ENCODE peak calls at places on chromosomes 1 and 21, in four cellular contexts. One of them, this sample, is unnamed.

GRCh38 chr1:74763714-74764301 is 30.9 kb downstream of the TYW3 start:
- DNase-seq in Right ventricle myocardium superior: no peak
- DNase-seq in fibroblast of the aortic adventitia: no peak
- DNase-seq in epithelial cell of prostate: no peak
- DNase-seq in this sample: peak; percentile 17

GRCh38 chr1:94324168-94324544 is 86.8 kb upstream of the ARHGAP29 start:
- DNase-seq in Right ventricle myocardium superior: no peak
- DNase-seq in fibroblast of the aortic adventitia: peak; percentile 45
- DNase-seq in epithelial cell of prostate: no peak
- DNase-seq in this sample: peak; percentile 72

GRCh38 chr1:92478393-92478792 is 8.3 kb downstream of the GFI1 start:
- DNase-seq in epithelial cell of prostate: no peak
- DNase-seq in Right ventricle myocardium superior: no peak
- DNase-seq in fibroblast of the aortic adventitia: peak; percentile 29
- DNase-seq in this sample: peak; percentile 46

GRCh38 chr21:38771536-38771935 is 34.2 kb upstream of the ETS2 start:
- DNase-seq in epithelial cell of prostate: no peak
- DNase-seq in fibroblast of the aortic adventitia: peak; percentile 27
- DNase-seq in Right ventricle myocardium superior: no peak
- DNase-seq in this sample: no peak

GRCh38 chr1:91805343-91805801 is 80.6 kb downstream of the TGFBR3 start:
- DNase-seq in epithelial cell of prostate: no peak
- DNase-seq in fibroblast of the aortic adventitia: no peak
- DNase-seq in Right ventricle myocardium superior: no peak
- DNase-seq in this sample: no peak

GRCh38 chr1:244545511-244545910 is 84.4 kb downstream of the CATSPERE start:
- DNase-seq in fibroblast of the aortic adventitia: peak; percentile 51
- DNase-seq in Right ventricle myocardium superior: no peak
- DNase-seq in epithelial cell of prostate: no peak
- DNase-seq in this sample: no peak

GRCh38 chr21:41183575-41183974 is 15.6 kb downstream of the BACE2 start:
- DNase-seq in epithelial cell of prostate: no peak
- DNase-seq in Right ventricle myocardium superior: no peak
- DNase-seq in fibroblast of the aortic adventitia: peak; percentile 13
- DNase-seq in this sample: no peak

GRCh38 chr21:20943476-20944085 is 54.6 kb upstream of the NCAM2 start:
- DNase-seq in epithelial cell of prostate: no peak
- DNase-seq in Right ventricle myocardium superior: no peak
- DNase-seq in fibroblast of the aortic adventitia: no peak
- DNase-seq in this sample: no peak

GRCh38 chr1:24892188-24893153 is 37.6 kb downstream of the RUNX3 start:
- DNase-seq in Right ventricle myocardium superior: no peak
- DNase-seq in epithelial cell of prostate: no peak
- DNase-seq in fibroblast of the aortic adventitia: no peak
- DNase-seq in this sample: no peak

GRCh38 chr21:45974073-45975016 is 7.2 kb upstream of the COL6A1 start:
- DNase-seq in fibroblast of the aortic adventitia: peak; percentile 76
- DNase-seq in epithelial cell of prostate: no peak
- DNase-seq in Right ventricle myocardium superior: peak; percentile 76
- DNase-seq in this sample: peak; percentile 84

GRCh38 chr1:77048615-77049005 is 170.6 kb downstream of the PIGK start:
- DNase-seq in fibroblast of the aortic adventitia: no peak
- DNase-seq in epithelial cell of prostate: no peak
- DNase-seq in Right ventricle myocardium superior: no peak
- DNase-seq in this sample: no peak

GRCh38 chr1:80441664-80442063 is 1359.1 kb upstream of the ADGRL2 start:
- DNase-seq in fibroblast of the aortic adventitia: no peak
- DNase-seq in epithelial cell of prostate: no peak
- DNase-seq in Right ventricle myocardium superior: no peak
- DNase-seq in this sample: no peak

GRCh38 chr1:151539321-151540020 is 638 bp upstream of the TUFT1 start:
- DNase-seq in Right ventricle myocardium superior: peak; percentile 76
- DNase-seq in epithelial cell of prostate: peak; percentile 99
- DNase-seq in fibroblast of the aortic adventitia: peak; percentile 96
- DNase-seq in this sample: peak; percentile 91

GRCh38 chr1:56516539-56517252 is 62.7 kb downstream of the PLPP3 start:
- DNase-seq in fibroblast of the aortic adventitia: peak; percentile 33
- DNase-seq in epithelial cell of prostate: peak; percentile 87
- DNase-seq in Right ventricle myocardium superior: no peak
- DNase-seq in this sample: peak; percentile 82

GRCh38 chr1:41455479-41456271 is 28.8 kb downstream of the EDN2 start:
- DNase-seq in fibroblast of the aortic adventitia: peak; percentile 34
- DNase-seq in epithelial cell of prostate: peak; percentile 52
- DNase-seq in Right ventricle myocardium superior: peak; percentile 84
- DNase-seq in this sample: peak; percentile 86

GRCh38 chr1:85692730-85693314 is 15.4 kb downstream of the ZNHIT6 start:
- DNase-seq in Right ventricle myocardium superior: no peak
- DNase-seq in fibroblast of the aortic adventitia: peak; percentile 87
- DNase-seq in epithelial cell of prostate: peak; percentile 2
- DNase-seq in this sample: peak; percentile 77

GRCh38 chr1:159239551-159240220 is 35.0 kb downstream of the ACKR1 start:
- DNase-seq in Right ventricle myocardium superior: no peak
- DNase-seq in fibroblast of the aortic adventitia: no peak
- DNase-seq in epithelial cell of prostate: no peak
- DNase-seq in this sample: no peak

GRCh38 chr21:16070207-16070651 is 340.4 kb downstream of the USP25 start:
- DNase-seq in epithelial cell of prostate: no peak
- DNase-seq in Right ventricle myocardium superior: no peak
- DNase-seq in fibroblast of the aortic adventitia: peak; percentile 54
- DNase-seq in this sample: peak; percentile 55

GRCh38 chr1:154557939-154558609 is 388 bp downstream of the UBE2Q1 start:
- DNase-seq in fibroblast of the aortic adventitia: no peak
- DNase-seq in Right ventricle myocardium superior: peak; percentile 80
- DNase-seq in epithelial cell of prostate: no peak
- DNase-seq in this sample: peak; percentile 69

GRCh38 chr1:212315907-212316306 is 30.7 kb downstream of the PPP2R5A start:
- DNase-seq in Right ventricle myocardium superior: no peak
- DNase-seq in epithelial cell of prostate: no peak
- DNase-seq in fibroblast of the aortic adventitia: peak; percentile 58
- DNase-seq in this sample: peak; percentile 41

GRCh38 chr1:4771267-4771666 is 116.9 kb downstream of the AJAP1 start:
- DNase-seq in fibroblast of the aortic adventitia: no peak
- DNase-seq in epithelial cell of prostate: no peak
- DNase-seq in Right ventricle myocardium superior: no peak
- DNase-seq in this sample: no peak

GRCh38 chr1:203557390-203557789 is 63.4 kb downstream of the OPTC start:
- DNase-seq in fibroblast of the aortic adventitia: peak; percentile 89
- DNase-seq in epithelial cell of prostate: no peak
- DNase-seq in Right ventricle myocardium superior: peak; percentile 79
- DNase-seq in this sample: peak; percentile 94

GRCh38 chr1:172040466-172040865 is 199.2 kb downstream of the DNM3 start:
- DNase-seq in Right ventricle myocardium superior: no peak
- DNase-seq in epithelial cell of prostate: peak; percentile 48
- DNase-seq in fibroblast of the aortic adventitia: peak; percentile 64
- DNase-seq in this sample: peak; percentile 67

GRCh38 chr1:244010191-244010590 is 40.9 kb upstream of the ZBTB18 start:
- DNase-seq in epithelial cell of prostate: no peak
- DNase-seq in Right ventricle myocardium superior: no peak
- DNase-seq in fibroblast of the aortic adventitia: no peak
- DNase-seq in this sample: peak; percentile 19

GRCh38 chr1:54127594-54127993 is 25.2 kb downstream of the CDCP2 start:
- DNase-seq in fibroblast of the aortic adventitia: no peak
- DNase-seq in epithelial cell of prostate: no peak
- DNase-seq in Right ventricle myocardium superior: no peak
- DNase-seq in this sample: no peak